ENCODE peak calls at places on chromosomes 11 and 22, in four cellular contexts. M is H1, Y is HepG2, C is GM12878. I is an unnamed sample.

GRCh38 chr11:84019576-84020194 is 733.5 kb upstream of the CCDC90B start:
- DNase-seq in M (no peak), Y (no peak), C (no peak), I (no peak)

GRCh38 chr11:121757480-121758125 is 304.8 kb upstream of the SORL1-AS1 start:
- DNase-seq in M (no peak), Y (no peak), C (no peak), I (no peak)

GRCh38 chr22:36968249-36968964 is 50.8 kb downstream of the TST start:
- DNase-seq in M (no peak), Y (no peak), C (no peak), I (no peak)

GRCh38 chr11:12017865-12018453 is 9.5 kb upstream of the DKK3 start:
- DNase-seq in M (no peak), Y (no peak), C (no peak), I (no peak)

GRCh38 chr22:43667658-43668057 is 144.4 kb downstream of the EFCAB6 start:
- DNase-seq in M (no peak), Y (no peak), C (no peak), I (no peak)

GRCh38 chr11:12599408-12600143 is 74.6 kb upstream of the TEAD1 start:
- DNase-seq in M (peak), Y (peak), C (peak), I (peak)

GRCh38 chr11:110883266-110883665 is 171.0 kb upstream of the ARHGAP20 start:
- DNase-seq in M (no peak), Y (no peak), C (no peak), I (no peak)

GRCh38 chr22:19663286-19663815 is 51.0 kb upstream of the SEPTIN5 start:
- DNase-seq in M (no peak), Y (no peak), C (no peak), I (no peak)

GRCh38 chr22:23397618-23398567 is 182.2 kb downstream of the IGLL1 start:
- DNase-seq in M (no peak), Y (no peak), C (no peak), I (no peak)

GRCh38 chr11:540583-541432 is 3.5 kb downstream of the LRRC56 start:
- DNase-seq in M (no peak), Y (no peak), C (no peak), I (no peak)

GRCh38 chr22:46027219-46028068 is 50.5 kb upstream of the WNT7B start:
- DNase-seq in M (no peak), Y (peak), C (no peak), I (no peak)

GRCh38 chr22:46377566-46378498 is 42.3 kb downstream of the TRMU start:
- DNase-seq in M (peak), Y (peak), C (no peak), I (peak)

GRCh38 chr11:4891996-4892640 is 10.4 kb downstream of the OR51T1 start:
- DNase-seq in M (no peak), Y (no peak), C (no peak), I (no peak)

GRCh38 chr11:80227915-80228314 is 787.1 kb upstream of the TENM4 start:
- DNase-seq in M (no peak), Y (no peak), C (no peak), I (no peak)

GRCh38 chr22:30340911-30341685 is 14.4 kb upstream of the TBC1D10A start:
- DNase-seq in M (no peak), Y (no peak), C (no peak), I (no peak)
- TF ChIP-seq SUZ12 in M (no peak), Y (no peak), C (no peak), I (no peak)

GRCh38 chr11:32434387-32435151 is 770 bp downstream of the WT1 start:
- DNase-seq in M (no peak), Y (peak), C (no peak), I (no peak)
- H3K4me3 ChIP-seq in M (peak), Y (peak), C (no peak), I (peak)

GRCh38 chr11:7300281-7300680 is 48.6 kb downstream of the SYT9 start:
- DNase-seq in M (no peak), Y (no peak), C (no peak), I (no peak)
- TF ChIP-seq ZNF274 in M (no peak), Y (no peak), C (no peak), I (no peak)

DNA sequence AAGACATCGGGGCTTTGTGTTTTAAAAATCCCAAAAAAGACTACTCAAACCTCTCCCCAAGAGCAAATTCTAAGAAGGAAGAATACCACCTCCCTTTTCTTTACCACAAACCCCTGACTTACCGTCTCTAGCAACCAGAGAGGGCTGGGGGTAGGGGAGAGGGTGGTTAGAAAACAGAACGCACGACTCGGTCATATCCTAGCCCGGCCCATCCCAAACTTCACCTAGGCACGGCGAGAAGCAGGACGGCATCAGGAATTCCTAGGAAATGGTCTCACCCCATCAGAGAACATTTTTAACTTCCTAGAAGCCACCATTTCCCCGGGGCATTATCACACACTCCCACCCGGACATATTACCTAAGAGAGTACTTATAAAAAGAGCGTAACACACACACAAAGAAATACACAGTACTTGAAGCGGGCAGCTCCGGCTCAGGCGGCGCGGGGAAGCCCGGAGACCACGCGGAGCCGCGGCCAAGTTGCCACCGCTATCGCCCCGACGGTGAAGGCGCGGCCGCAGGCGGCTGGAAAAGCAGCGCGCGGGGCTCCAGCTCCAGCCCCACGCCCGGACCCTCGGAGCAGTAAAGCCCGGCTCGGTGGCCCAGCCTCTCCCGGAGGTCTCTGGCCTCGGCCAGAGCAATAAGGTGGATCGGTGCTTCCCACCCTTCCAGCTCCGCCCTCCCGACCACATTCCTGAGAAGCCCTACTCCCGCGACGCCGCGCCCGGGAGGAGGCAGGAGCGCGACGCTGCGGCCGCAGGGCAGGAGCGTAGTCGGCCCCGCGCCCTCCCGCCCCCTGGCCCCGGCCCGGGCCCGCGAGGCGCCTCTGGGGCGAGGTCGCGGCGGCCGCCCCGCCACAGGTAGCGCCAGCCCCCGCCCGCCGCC is 897 bp downstream of the RRAS2 start:
- DNase-seq in M (no peak), Y (peak), C (no peak), I (peak)
- TF ChIP-seq SUZ12 in M (no peak), Y (no peak), C (no peak), I (no peak)

GRCh38 chr11:113262594-113262993 is 51.8 kb upstream of the TTC12 start:
- DNase-seq in M (no peak), Y (no peak), C (no peak), I (no peak)
- H3K4me3 ChIP-seq in M (no peak), Y (no peak), C (no peak), I (no peak)

DNA sequence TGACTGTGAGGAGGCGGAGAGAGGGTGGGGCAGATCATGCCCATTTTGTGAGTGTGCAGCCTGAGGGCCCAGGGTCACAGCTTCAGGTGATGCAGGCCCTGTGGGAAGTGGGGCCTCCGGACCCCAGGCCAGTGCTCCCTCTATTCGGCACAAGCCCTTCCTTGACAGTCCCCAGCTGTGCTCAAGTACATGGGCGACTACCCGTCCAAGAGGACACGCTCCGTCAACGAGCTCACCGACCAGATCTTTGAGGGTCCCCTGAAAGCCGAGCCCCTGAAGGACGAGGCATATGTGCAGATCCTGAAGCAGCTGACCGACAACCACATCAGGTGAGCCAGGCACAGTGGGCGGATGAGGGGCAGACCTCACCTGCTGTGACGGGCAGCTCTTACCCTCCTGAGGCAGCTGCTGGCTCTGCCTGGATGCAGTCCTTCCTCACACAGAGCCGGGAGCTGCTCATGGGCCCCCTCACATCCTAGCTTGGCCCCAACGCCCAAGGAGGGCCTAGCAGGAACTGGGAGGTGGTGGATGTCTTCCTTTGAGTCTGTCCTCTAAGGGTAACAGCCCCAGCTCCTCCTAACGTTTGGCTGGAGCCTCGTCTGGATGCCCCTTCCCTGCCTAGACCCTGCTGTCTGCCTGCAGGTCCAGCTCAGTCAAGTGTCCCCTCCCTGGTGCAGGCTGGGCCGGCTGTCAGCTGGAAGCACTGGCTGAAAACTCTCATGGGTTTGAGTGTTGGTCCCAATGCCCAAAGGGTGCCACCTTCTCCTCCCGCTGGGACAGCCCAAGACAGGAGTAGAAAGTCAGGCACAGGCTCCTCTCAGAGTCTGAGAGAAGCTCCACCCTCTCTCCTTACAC is 76.1 kb downstream of the MYO7A start:
- DNase-seq in M (no peak), Y (no peak), C (no peak), I (no peak)
- TF ChIP-seq ZNF274 in M (no peak), Y (no peak), C (no peak), I (no peak)

DNA sequence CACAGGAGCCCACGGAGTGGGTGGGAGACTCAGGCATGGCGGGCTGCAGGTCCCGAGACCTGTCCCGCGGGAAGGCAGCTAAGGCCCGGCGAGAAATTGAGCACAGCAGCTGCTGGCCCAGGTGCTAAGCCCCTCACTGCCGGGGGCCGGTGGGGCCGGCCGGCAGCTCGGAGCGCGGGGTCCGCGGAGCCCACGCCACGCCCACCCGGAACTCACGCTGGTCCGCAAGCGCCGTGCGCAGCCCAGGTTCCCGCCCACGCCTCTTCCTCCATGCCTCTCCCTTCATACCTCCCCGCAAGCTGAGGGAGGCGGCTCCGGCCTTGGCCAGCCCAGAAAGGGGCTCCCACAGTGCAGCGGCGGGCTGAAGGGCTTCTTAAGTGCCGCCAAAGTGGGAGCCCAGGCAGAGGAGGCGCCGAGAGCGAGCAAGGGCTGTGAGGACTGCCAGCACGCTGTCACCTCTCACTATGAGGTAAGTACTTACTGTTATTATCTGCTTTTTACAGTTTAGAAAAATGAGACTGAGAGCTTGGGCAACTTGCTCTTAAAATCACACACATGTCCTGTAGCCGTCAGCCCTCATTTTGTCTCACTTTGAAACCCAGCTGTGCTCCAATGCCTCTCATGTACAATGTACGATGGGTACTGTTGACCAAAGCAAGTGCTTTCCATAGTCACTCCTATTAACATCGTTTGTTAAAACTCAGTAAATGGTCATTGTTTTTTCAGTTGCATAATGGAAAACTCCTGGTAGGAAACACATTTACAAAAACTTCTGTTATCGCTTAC is 12.2 kb upstream of the OR10D3 start:
- DNase-seq in M (no peak), Y (no peak), C (no peak), I (no peak)
- TF ChIP-seq SUZ12 in M (no peak), Y (no peak), C (no peak), I (no peak)

DNA sequence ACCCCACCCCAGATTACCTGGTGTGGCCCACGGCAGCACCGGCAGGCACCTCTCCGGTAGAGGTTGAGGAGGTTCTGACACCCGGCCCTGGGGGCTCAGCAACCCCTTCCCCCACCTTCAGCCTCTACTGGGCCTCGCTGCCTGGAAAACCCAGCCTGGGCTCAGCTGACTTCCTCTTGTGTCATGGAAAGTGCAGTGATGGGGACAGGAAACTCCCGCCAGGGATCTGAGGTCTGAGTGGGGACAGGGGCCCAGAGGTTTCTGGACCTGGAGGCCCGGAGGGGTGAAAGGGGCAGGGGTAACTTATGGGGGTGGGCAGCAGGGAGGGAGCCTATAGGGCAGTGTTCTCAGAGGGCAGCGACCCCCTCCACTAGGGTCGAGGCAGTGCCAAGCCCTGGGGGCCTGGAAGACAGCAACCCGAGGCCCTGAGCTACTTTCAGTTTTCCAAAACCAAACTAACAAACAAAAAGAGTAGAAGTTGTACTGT is 10.0 kb upstream of the CD5 start:
- DNase-seq in M (no peak), Y (no peak), C (no peak), I (no peak)
- H3K4me3 ChIP-seq in M (no peak), Y (no peak), C (peak), I (no peak)

I was measured in NT2/D1.